ENCODE peak calls at places on chromosomes 5 and 9, in five cellular contexts. M is A549, K is keratinocyte, A is neuronal stem cell, H is heart right ventricle. D is an unnamed sample.

GRCh38 chr5:39411051-39411450 is 13.7 kb downstream of the DAB2 start:
- DNase-seq in H (no peak), K (no peak), A (no peak), M (no peak), D (no peak)

GRCh38 chr5:10348258-10348657 is 5.2 kb upstream of the MARCHF6 start:
- DNase-seq in A (no peak), H (no peak), K (no peak), M (no peak), D (no peak)

GRCh38 chr9:91159664-91160121 is 202.0 kb downstream of the AUH start:
- DNase-seq in M (no peak), K (no peak), A (no peak), H (peak; percentile 70), D (no peak)

GRCh38 chr9:113309204-113309813 is 6.1 kb upstream of the RNF183 start:
- DNase-seq in A (no peak), H (peak; percentile 34), M (peak; percentile 31), K (no peak), D (peak; percentile 35)

GRCh38 chr9:132201780-132202703 is 40.2 kb downstream of the NTNG2 start:
- DNase-seq in H (no peak), M (no peak), K (no peak), A (no peak), D (no peak)

GRCh38 chr9:19807182-19807892 is 18.5 kb upstream of the SLC24A2 start:
- DNase-seq in K (no peak), H (no peak), A (no peak), M (no peak), D (no peak)

GRCh38 chr5:141330299-141331080 is at the start of gene PCDHGA1:
- DNase-seq in A (no peak), H (no peak), M (peak; percentile 57), K (no peak), D (peak; percentile 62)

GRCh38 chr9:18208166-18209059 is 265.5 kb upstream of the ADAMTSL1 start:
- DNase-seq in H (peak; percentile 30), M (peak; percentile 8), A (peak; percentile 53), K (peak; percentile 5), D (peak; percentile 22)

GRCh38 chr9:134962065-134962997 is 44.6 kb upstream of the FCN1 start:
- DNase-seq in K (no peak), A (no peak), M (no peak), H (no peak), D (peak; percentile 16)

GRCh38 chr5:149500922-149501582 is 50.2 kb downstream of the CSNK1A1 start:
- DNase-seq in A (no peak), H (no peak), M (no peak), K (no peak), D (no peak)

GRCh38 chr5:132058646-132059042 is 1.8 kb upstream of the IL3 start:
- DNase-seq in K (no peak), A (no peak), H (no peak), M (no peak), D (peak; percentile 0)

GRCh38 chr5:96478983-96479382 is 45.9 kb upstream of the PCSK1 start:
- DNase-seq in H (no peak), K (no peak), A (no peak), M (no peak), D (no peak)

GRCh38 chr5:158957196-158957595 is 142.5 kb downstream of the EBF1 start:
- DNase-seq in A (no peak), M (no peak), K (no peak), H (no peak), D (no peak)

GRCh38 chr5:87002485-87002884 is 265.2 kb upstream of the RASA1 start:
- DNase-seq in H (no peak), A (no peak), K (no peak), M (no peak), D (no peak)

GRCh38 chr5:179311091-179311470 is 34.2 kb downstream of the ADAMTS2 start:
- DNase-seq in H (no peak), A (no peak), K (no peak), M (no peak), D (no peak)

GRCh38 chr5:11146171-11146570 is 385.1 kb upstream of the DAP start:
- DNase-seq in A (no peak), H (no peak), M (no peak), K (no peak), D (no peak)

GRCh38 chr5:169652057-169652456 is 15.0 kb downstream of the DOCK2 start:
- DNase-seq in A (no peak), M (no peak), K (no peak), H (peak; percentile 59), D (no peak)

GRCh38 chr5:136155769-136156168 is 23.1 kb downstream of the SMAD5 start:
- DNase-seq in A (no peak), K (no peak), H (no peak), M (no peak), D (no peak)

GRCh38 chr5:72523960-72524582 is 16.9 kb upstream of the ZNF366 start:
- DNase-seq in A (no peak), K (peak; percentile 35), M (no peak), H (no peak), D (peak; percentile 79)

GRCh38 chr5:116576043-116576713 is 1.6 kb upstream of the SEMA6A start:
- DNase-seq in H (peak; percentile 48), A (peak; percentile 90), M (peak; percentile 67), K (peak; percentile 9), D (no peak)

GRCh38 chr5:122291000-122291592 is 20.9 kb upstream of the SNCAIP start:
- DNase-seq in H (no peak), K (no peak), A (no peak), M (no peak), D (no peak)

GRCh38 chr5:14258840-14259239 is 115.7 kb downstream of the TRIO start:
- DNase-seq in M (no peak), H (peak; percentile 46), K (no peak), A (peak; percentile 33), D (no peak)

GRCh38 chr5:178118345-178118744 is 5.0 kb downstream of the N4BP3 start:
- DNase-seq in A (no peak), H (no peak), K (no peak), M (no peak), D (peak; percentile 95)

GRCh38 chr9:113632776-113633590 is 169.5 kb downstream of the RGS3 start:
- DNase-seq in K (no peak), A (no peak), M (no peak), H (no peak), D (peak; percentile 60)

GRCh38 chr9:109437286-109437685 is 60.8 kb downstream of the PTPN3 start:
- DNase-seq in H (peak; percentile 42), K (no peak), M (no peak), A (no peak), D (peak; percentile 25)

GRCh38 chr5:88940712-88941111 is 57.7 kb upstream of the MEF2C start:
- DNase-seq in K (no peak), M (no peak), H (no peak), A (no peak), D (no peak)

GRCh38 chr9:94280409-94280989 is 21.4 kb downstream of the ZNF169 start:
- DNase-seq in M (no peak), A (no peak), K (no peak), H (no peak), D (no peak)

GRCh38 chr9:34437006-34437925 is 21.1 kb downstream of the FAM219A start:
- DNase-seq in K (peak; percentile 45), H (peak; percentile 57), A (peak; percentile 77), M (peak; percentile 51), D (peak; percentile 38)

GRCh38 chr9:125904155-125904841 is 157.1 kb downstream of the PBX3 start:
- DNase-seq in K (no peak), M (no peak), H (no peak), A (no peak), D (no peak)

GRCh38 chr9:123460091-123460490 is 104.1 kb downstream of the CRB2 start:
- DNase-seq in A (no peak), M (no peak), K (no peak), H (no peak), D (no peak)

DNA sequence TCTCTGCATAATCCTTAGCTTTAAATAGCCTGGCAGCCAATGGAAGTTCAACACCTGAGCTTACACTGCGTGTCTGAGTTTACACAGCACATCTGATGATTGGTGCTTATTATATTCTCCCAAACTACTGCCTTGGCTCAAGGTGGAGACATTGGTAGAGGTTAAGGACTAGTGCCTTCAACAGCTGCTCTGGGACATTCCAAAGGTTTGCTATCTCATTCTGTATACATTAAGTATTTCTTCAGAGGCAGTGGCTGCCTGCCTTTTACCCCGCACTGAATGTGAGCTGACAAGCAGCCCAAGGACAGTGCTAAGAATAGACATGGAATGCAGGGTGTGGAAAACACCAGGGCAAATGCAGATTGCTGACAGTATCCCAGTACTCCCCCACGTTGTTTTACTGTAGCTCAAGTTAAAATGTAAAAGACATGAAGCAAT is 1.6 kb downstream of the HSPB3 start:
- DNase-seq in M (peak; percentile 55), H (peak; percentile 47), A (no peak), K (no peak), D (peak; percentile 72)
- H3K4me3 ChIP-seq in M (no peak overlapping the region), H (peak overlapping the region; percentile 35), A (no peak overlapping the region), K (no peak overlapping the region), D (no peak overlapping the region)

GRCh38 chr9:33246269-33246860 is 6.4 kb downstream of the SPINK4 start:
- DNase-seq in M (no peak), H (no peak), A (no peak), K (no peak), D (no peak)

GRCh38 chr9:33249087-33249657 is 9.2 kb downstream of the SPINK4 start:
- DNase-seq in A (no peak), H (no peak), K (no peak), M (no peak), D (no peak)

GRCh38 chr9:33248606-33249005 is 8.6 kb downstream of the SPINK4 start:
- DNase-seq in A (no peak), M (no peak), H (no peak), K (no peak), D (no peak)

GRCh38 chr9:33244150-33244784 is 4.3 kb downstream of the SPINK4 start:
- DNase-seq in M (no peak), A (no peak), K (no peak), H (no peak), D (no peak)

DNA sequence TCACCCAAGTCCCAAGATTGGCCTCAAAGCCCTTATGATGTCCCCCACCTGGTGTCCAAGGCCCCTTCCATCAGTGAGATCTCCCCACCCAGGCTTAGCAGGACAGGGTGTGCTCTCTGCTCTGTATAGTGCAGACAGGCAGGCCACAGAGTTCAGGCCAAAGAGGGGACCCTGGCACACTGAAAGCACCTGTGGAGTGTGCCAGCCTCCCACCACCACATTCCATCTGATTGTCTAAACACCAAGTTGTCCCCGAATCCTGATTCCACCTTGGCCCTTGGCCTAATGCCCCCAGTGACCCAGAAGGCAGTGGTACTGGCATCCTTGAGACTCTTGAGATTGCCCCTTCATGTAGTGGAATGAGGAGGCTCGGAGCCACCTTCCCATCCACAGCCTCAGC is 5.4 kb downstream of the SPINK4 start:
- DNase-seq in H (no peak), K (no peak), M (no peak), A (no peak), D (no peak)
- H3K4me1 ChIP-seq in H (no peaks in the 10 kb centered on the region), K (peaks cover 4% of the 10 kb centered on the region), M (peaks cover 12% of the 10 kb centered on the region), A (no peaks in the 10 kb centered on the region), D (peaks cover under 1% of the 10 kb centered on the region)

DNA sequence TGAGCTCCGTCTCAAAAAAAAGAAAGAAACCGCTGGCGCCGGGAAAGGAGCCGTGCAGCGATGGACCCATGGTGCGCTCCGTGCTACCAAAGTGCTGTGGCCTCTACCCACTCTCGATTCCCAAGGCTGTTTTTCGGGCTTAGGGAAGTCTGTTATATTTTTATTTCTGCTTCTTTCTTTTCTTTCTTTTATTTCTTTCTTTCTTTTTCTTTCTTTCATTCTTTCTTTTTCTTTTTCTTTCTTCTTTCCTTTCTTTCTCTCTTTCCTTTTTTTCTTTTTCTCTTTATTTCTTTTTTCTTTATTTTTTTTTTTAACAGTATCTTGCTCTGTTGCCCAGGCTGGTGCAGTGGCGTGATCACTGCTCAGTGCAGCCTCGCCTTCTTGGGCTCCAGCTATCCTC is 87.5 kb downstream of the ANXA2R start:
- DNase-seq in A (no peak), H (no peak), M (no peak), K (no peak), D (no peak)
- H3K27ac ChIP-seq in A (no peak overlapping the region), H (no peak overlapping the region), M (no peak overlapping the region), K (no peak overlapping the region), D (no peak overlapping the region)

GRCh38 chr5:32508806-32509805 is 64.6 kb upstream of the ZFR start:
- DNase-seq in M (no peak), A (no peak), H (no peak), K (no peak), D (no peak)
- H3K4me3 ChIP-seq in M (no peak overlapping the region), A (no peak overlapping the region), H (no peak overlapping the region), K (no peak overlapping the region), D (no peak overlapping the region)